ENCODE peak calls at places on chromosomes 4 and X, in five cellular contexts. T is H1; P is activated CD4-positive, alpha-beta T cell treated with anti-CD3 and anti-CD28 coated beads for 4 hours; Y is stimulated activated CD8-positive, alpha-beta memory T cell treated with anti-CD3 and anti-CD28 coated beads, Interleukin-15, amount 100 ng/mL, for 4 hours; W is hepatocyte. B is an unnamed sample.
A peak's percentile ranks its signal among the peaks of the same experiment; 100 is the strongest.

GRCh38 chrX:155071694-155072215 is 447 bp downstream of the BRCC3 start:
- DNase-seq in T (no peak), P (peak; percentile 2), Y (no peak), W (no peak), B (no peak)

GRCh38 chrX:38473715-38474114 is 87.6 kb upstream of the TSPAN7 start:
- DNase-seq in T (no peak), P (no peak), Y (no peak), W (no peak), B (no peak)

GRCh38 chr4:53653484-53654053 is 62.3 kb upstream of the LNX1 start:
- DNase-seq in T (no peak), P (no peak), Y (no peak), W (peak; percentile 52), B (no peak)

GRCh38 chr4:145389566-145389965 is 92.1 kb upstream of the SMAD1 start:
- DNase-seq in T (no peak), P (no peak), Y (no peak), W (no peak), B (no peak)

GRCh38 chrX:49242545-49243066 is 7.3 kb downstream of the CCDC22 start:
- DNase-seq in T (no peak), P (no peak), Y (no peak), W (no peak), B (no peak)

GRCh38 chrX:1465261-1466231 is 12.8 kb upstream of the ASMTL start:
- DNase-seq in T (no peak), P (no peak), Y (no peak), W (no peak), B (peak; percentile 49)

GRCh38 chr4:44256414-44256813 is 192.2 kb downstream of the KCTD8 start:
- DNase-seq in T (peak; percentile 9), P (no peak), Y (no peak), W (no peak), B (no peak)

GRCh38 chrX:152276277-152276676 is 137.9 kb upstream of the MAGEA10 start:
- DNase-seq in T (no peak), P (no peak), Y (no peak), W (no peak), B (no peak)

GRCh38 chr4:71449878-71450277 is 111.1 kb downstream of the SLC4A4 start:
- DNase-seq in T (no peak), P (no peak), Y (no peak), W (no peak), B (no peak)

GRCh38 chrX:153906126-153906917 is 1.8 kb downstream of the AVPR2 start:
- DNase-seq in T (no peak), P (no peak), Y (no peak), W (no peak), B (no peak)

GRCh38 chr4:16938641-16939040 is 40.2 kb upstream of the LDB2 start:
- DNase-seq in T (no peak), P (no peak), Y (no peak), W (no peak), B (no peak)

GRCh38 chr4:159105063-159105414 is 2.2 kb downstream of the RAPGEF2 start:
- DNase-seq in T (no peak), P (no peak), Y (no peak), W (peak; percentile 16), B (no peak)

GRCh38 chr4:115154826-115155225 is 41.4 kb upstream of the NDST4 start:
- DNase-seq in T (no peak), P (no peak), Y (no peak), W (no peak), B (no peak)

GRCh38 chrX:107714196-107714811 is 61.3 kb downstream of the TSC22D3 start:
- DNase-seq in T (no peak), P (no peak), Y (no peak), W (no peak), B (peak; percentile 63)

GRCh38 chr4:86544313-86544966 is 49.7 kb upstream of the PTPN13 start:
- DNase-seq in T (no peak), P (no peak), Y (no peak), W (no peak), B (no peak)

GRCh38 chr4:187294861-187295260 is 571.2 kb upstream of the FAT1 start:
- DNase-seq in T (no peak), P (no peak), Y (no peak), W (peak; percentile 20), B (no peak)

GRCh38 chrX:3582421-3582820 is 131.0 kb downstream of the PRKX start:
- DNase-seq in T (no peak), P (no peak), Y (no peak), W (no peak), B (no peak)

GRCh38 chr4:37661643-37662221 is 24.4 kb downstream of the RELL1 start:
- DNase-seq in T (no peak), P (no peak), Y (no peak), W (no peak), B (no peak)

GRCh38 chr4:57119054-57119651 is 9.0 kb upstream of the IGFBP7 start:
- DNase-seq in T (no peak), P (no peak), Y (no peak), W (peak; percentile 53), B (peak; percentile 91)

GRCh38 chr4:147709999-147710398 is 21.9 kb upstream of the ARHGAP10 start:
- DNase-seq in T (no peak), P (no peak), Y (no peak), W (no peak), B (no peak)

GRCh38 chr4:87632469-87632868 is 17.6 kb upstream of the DMP1 start:
- DNase-seq in T (no peak), P (no peak), Y (no peak), W (no peak), B (no peak)

GRCh38 chr4:147407261-147408045 is 73.4 kb upstream of the EDNRA start:
- DNase-seq in T (peak; percentile 25), P (no peak), Y (no peak), W (no peak), B (no peak)

GRCh38 chr4:138110815-138111214 is 131.3 kb downstream of the SLC7A11 start:
- DNase-seq in T (no peak), P (no peak), Y (no peak), W (no peak), B (no peak)